ENCODE peak calls at places on chromosomes 13 and 19, in seven cellular contexts. One of them, this sample, is unnamed.

GRCh38 chr13:27004866-27005265 is 166.7 kb downstream of the USP12 start:
- DNase-seq in GM23248: no peak
- DNase-seq in IMR-90: no peak
- DNase-seq in mammary epithelial cell: no peak
- DNase-seq in fibroblast of lung: no peak
- DNase-seq in HCT116: no peak
- DNase-seq in neural progenitor cell: no peak
- DNase-seq in this sample: no peak

GRCh38 chr19:18460900-18461299 is 23.0 kb upstream of the ISYNA1 start:
- DNase-seq in GM23248: no peak
- DNase-seq in IMR-90: no peak
- DNase-seq in mammary epithelial cell: no peak
- DNase-seq in fibroblast of lung: no peak
- DNase-seq in HCT116: no peak
- DNase-seq in neural progenitor cell: no peak
- DNase-seq in this sample: no peak

GRCh38 chr19:46753420-46754155 is 7.3 kb upstream of the STRN4 start:
- DNase-seq in GM23248: peak; percentile 59
- DNase-seq in IMR-90: no peak
- DNase-seq in mammary epithelial cell: peak; percentile 29
- DNase-seq in fibroblast of lung: no peak
- DNase-seq in HCT116: no peak
- DNase-seq in neural progenitor cell: peak; percentile 75
- DNase-seq in this sample: peak; percentile 42

GRCh38 chr13:77637583-77637982 is 59.9 kb upstream of the SLAIN1 start:
- DNase-seq in GM23248: no peak
- DNase-seq in IMR-90: no peak
- DNase-seq in mammary epithelial cell: no peak
- DNase-seq in fibroblast of lung: no peak
- DNase-seq in HCT116: no peak
- DNase-seq in neural progenitor cell: peak; percentile 35
- DNase-seq in this sample: no peak

GRCh38 chr19:4774136-4774535 is 17.4 kb upstream of the FEM1A start:
- DNase-seq in GM23248: no peak
- DNase-seq in IMR-90: no peak
- DNase-seq in mammary epithelial cell: no peak
- DNase-seq in fibroblast of lung: no peak
- DNase-seq in HCT116: no peak
- DNase-seq in neural progenitor cell: no peak
- DNase-seq in this sample: no peak

GRCh38 chr19:18304496-18305312 is 18.2 kb downstream of the LSM4 start:
- DNase-seq in GM23248: peak; percentile 94
- DNase-seq in IMR-90: peak; percentile 83
- DNase-seq in mammary epithelial cell: peak; percentile 48
- DNase-seq in fibroblast of lung: peak; percentile 88
- DNase-seq in HCT116: no peak
- DNase-seq in neural progenitor cell: peak; percentile 76
- DNase-seq in this sample: peak; percentile 94

GRCh38 chr13:106515635-106516254 is 19.7 kb downstream of the EFNB2 start:
- DNase-seq in GM23248: no peak
- DNase-seq in IMR-90: no peak
- DNase-seq in mammary epithelial cell: no peak
- DNase-seq in fibroblast of lung: no peak
- DNase-seq in HCT116: no peak
- DNase-seq in neural progenitor cell: no peak
- DNase-seq in this sample: no peak

GRCh38 chr19:28466107-28467045 is 746.6 kb downstream of the UQCRFS1 start:
- DNase-seq in GM23248: peak; percentile 66
- DNase-seq in IMR-90: peak; percentile 15
- DNase-seq in mammary epithelial cell: peak; percentile 35
- DNase-seq in fibroblast of lung: peak; percentile 51
- DNase-seq in HCT116: no peak
- DNase-seq in neural progenitor cell: peak; percentile 76
- DNase-seq in this sample: peak; percentile 22

GRCh38 chr19:42596391-42597071 is 1.8 kb upstream of the CEACAM8 start:
- DNase-seq in GM23248: peak; percentile 36
- DNase-seq in IMR-90: no peak
- DNase-seq in mammary epithelial cell: no peak
- DNase-seq in fibroblast of lung: peak; percentile 7
- DNase-seq in HCT116: no peak
- DNase-seq in neural progenitor cell: peak; percentile 54
- DNase-seq in this sample: no peak

GRCh38 chr13:23466144-23467002 is 32.9 kb upstream of the SACS start:
- DNase-seq in GM23248: peak; percentile 90
- DNase-seq in IMR-90: peak; percentile 86
- DNase-seq in mammary epithelial cell: peak; percentile 75
- DNase-seq in fibroblast of lung: peak; percentile 88
- DNase-seq in HCT116: peak; percentile 54
- DNase-seq in neural progenitor cell: peak; percentile 85
- DNase-seq in this sample: peak; percentile 80

GRCh38 chr19:46725036-46725820 is 8.3 kb upstream of the PRKD2 start:
- DNase-seq in GM23248: no peak
- DNase-seq in IMR-90: no peak
- DNase-seq in mammary epithelial cell: no peak
- DNase-seq in fibroblast of lung: no peak
- DNase-seq in HCT116: no peak
- DNase-seq in neural progenitor cell: no peak
- DNase-seq in this sample: no peak

GRCh38 chr19:48681127-48681470 is 8.3 kb upstream of the NTN5 start:
- DNase-seq in GM23248: peak; percentile 25
- DNase-seq in IMR-90: peak; percentile 93
- DNase-seq in mammary epithelial cell: peak; percentile 31
- DNase-seq in fibroblast of lung: peak; percentile 85
- DNase-seq in HCT116: no peak
- DNase-seq in neural progenitor cell: no peak
- DNase-seq in this sample: peak; percentile 89

GRCh38 chr19:38690832-38691231 is 43.4 kb downstream of the ACTN4 start:
- DNase-seq in GM23248: no peak
- DNase-seq in IMR-90: no peak
- DNase-seq in mammary epithelial cell: no peak
- DNase-seq in fibroblast of lung: no peak
- DNase-seq in HCT116: no peak
- DNase-seq in neural progenitor cell: no peak
- DNase-seq in this sample: no peak
- H3K27ac ChIP-seq in GM23248: peak overlapping the region; percentile 94
- H3K27ac ChIP-seq in IMR-90: peak overlapping the region; percentile 66
- H3K27ac ChIP-seq in mammary epithelial cell: peak overlapping the region; percentile 99
- H3K27ac ChIP-seq in fibroblast of lung: peak overlapping the region; percentile 71
- H3K27ac ChIP-seq in HCT116: peak overlapping the region; percentile 96
- H3K27ac ChIP-seq in neural progenitor cell: no peak overlapping the region
- H3K27ac ChIP-seq in this sample: peak overlapping the region; percentile 98

GRCh38 chr13:74289861-74290260 is 155.7 kb upstream of the KLF12 start:
- DNase-seq in GM23248: no peak
- DNase-seq in IMR-90: no peak
- DNase-seq in mammary epithelial cell: no peak
- DNase-seq in fibroblast of lung: no peak
- DNase-seq in HCT116: no peak
- DNase-seq in neural progenitor cell: no peak
- DNase-seq in this sample: no peak

GRCh38 chr13:74289130-74289529 is 154.9 kb upstream of the KLF12 start:
- DNase-seq in GM23248: no peak
- DNase-seq in IMR-90: no peak
- DNase-seq in mammary epithelial cell: no peak
- DNase-seq in fibroblast of lung: no peak
- DNase-seq in HCT116: no peak
- DNase-seq in neural progenitor cell: no peak
- DNase-seq in this sample: no peak

GRCh38 chr13:74287672-74288169 is 153.5 kb upstream of the KLF12 start:
- DNase-seq in GM23248: peak; percentile 55
- DNase-seq in IMR-90: peak; percentile 64
- DNase-seq in mammary epithelial cell: peak; percentile 30
- DNase-seq in fibroblast of lung: peak; percentile 90
- DNase-seq in HCT116: no peak
- DNase-seq in neural progenitor cell: peak; percentile 94
- DNase-seq in this sample: peak; percentile 62

GRCh38 chr13:74288361-74288911 is 154.2 kb upstream of the KLF12 start:
- DNase-seq in GM23248: no peak
- DNase-seq in IMR-90: no peak
- DNase-seq in mammary epithelial cell: peak; percentile 21
- DNase-seq in fibroblast of lung: peak; percentile 14
- DNase-seq in HCT116: no peak
- DNase-seq in neural progenitor cell: peak; percentile 13
- DNase-seq in this sample: no peak

DNA sequence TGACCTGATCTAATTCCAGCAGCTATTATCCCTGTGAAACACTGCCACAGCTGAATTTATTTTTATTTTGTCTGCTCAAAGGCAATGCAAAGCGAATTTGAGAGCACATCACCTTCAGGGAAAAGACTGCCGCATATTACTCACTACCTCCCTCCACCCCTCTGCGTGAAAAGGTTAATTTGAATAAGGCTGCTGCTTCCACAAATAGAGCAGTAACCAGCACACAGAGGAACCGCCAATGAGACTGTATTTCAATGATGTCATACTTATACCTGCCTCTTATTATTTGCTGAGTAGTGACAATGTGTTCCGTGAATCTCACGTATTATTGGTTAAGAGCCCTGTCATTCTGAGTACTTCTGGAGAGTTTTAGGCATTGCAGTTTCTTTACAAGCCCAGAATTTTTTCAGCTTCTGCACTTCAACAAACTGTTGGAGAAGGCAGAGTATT is 156.1 kb upstream of the KLF12 start:
- DNase-seq in GM23248: peak; percentile 73
- DNase-seq in IMR-90: peak; percentile 79
- DNase-seq in mammary epithelial cell: peak; percentile 97
- DNase-seq in fibroblast of lung: peak; percentile 77
- DNase-seq in HCT116: peak; percentile 73
- DNase-seq in neural progenitor cell: peak; percentile 52
- DNase-seq in this sample: peak; percentile 61
- H2AFZ ChIP-seq in GM23248: peak overlapping the region; percentile 65
- H2AFZ ChIP-seq in IMR-90: peak overlapping the region; percentile 37
- H2AFZ ChIP-seq in mammary epithelial cell: peak overlapping the region; percentile 29
- H2AFZ ChIP-seq in fibroblast of lung: no peak overlapping the region
- H2AFZ ChIP-seq in HCT116: no peak overlapping the region
- H2AFZ ChIP-seq in neural progenitor cell: peak overlapping the region; percentile 4
- H2AFZ ChIP-seq in this sample: no peak overlapping the region

GRCh38 chr13:94201022-94201421 is 278.5 kb downstream of the DCT start:
- DNase-seq in GM23248: no peak
- DNase-seq in IMR-90: no peak
- DNase-seq in mammary epithelial cell: no peak
- DNase-seq in fibroblast of lung: no peak
- DNase-seq in HCT116: no peak
- DNase-seq in neural progenitor cell: no peak
- DNase-seq in this sample: no peak
- H3K27ac ChIP-seq in GM23248: no peak overlapping the region
- H3K27ac ChIP-seq in IMR-90: no peak overlapping the region
- H3K27ac ChIP-seq in mammary epithelial cell: no peak overlapping the region
- H3K27ac ChIP-seq in fibroblast of lung: no peak overlapping the region
- H3K27ac ChIP-seq in HCT116: no peak overlapping the region
- H3K27ac ChIP-seq in neural progenitor cell: no peak overlapping the region
- H3K27ac ChIP-seq in this sample: no peak overlapping the region

DNA sequence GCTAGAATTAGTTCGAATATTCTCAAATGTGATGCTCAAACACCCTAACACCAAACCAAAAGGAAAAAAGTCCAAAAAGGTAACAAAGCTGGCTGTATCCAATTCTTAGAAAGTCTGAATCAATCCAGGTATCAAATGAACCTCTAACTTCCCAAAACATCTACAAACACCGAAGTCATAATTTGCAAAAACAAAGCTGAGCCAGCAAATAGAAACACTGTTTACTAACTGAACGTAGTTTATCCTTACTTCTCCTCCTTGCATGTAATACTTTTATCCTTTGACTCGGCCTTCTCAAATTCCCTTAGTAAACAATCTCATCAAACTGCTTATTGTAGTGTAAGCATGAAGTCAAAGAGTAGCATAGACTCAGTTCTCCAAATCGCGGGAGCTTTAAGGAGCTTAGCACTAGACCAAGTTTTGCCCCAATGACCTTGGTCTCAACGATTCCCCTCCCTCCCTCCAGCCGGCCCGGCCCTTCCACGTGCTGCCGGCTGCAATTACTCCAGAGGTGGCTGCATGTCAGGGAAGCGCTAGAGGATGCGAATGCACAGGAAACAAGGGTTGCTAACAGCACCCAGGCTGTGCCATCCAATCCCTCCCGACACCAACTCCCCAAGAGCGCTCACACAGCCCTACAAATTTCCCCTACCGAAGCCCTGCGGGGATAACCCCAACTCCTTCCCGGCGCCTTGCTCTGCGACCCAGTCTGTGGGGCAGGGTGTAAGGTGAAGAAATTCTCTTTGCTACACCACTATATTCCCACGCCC is 693 bp downstream of the XPO4 start:
- DNase-seq in GM23248: peak; percentile 75
- DNase-seq in IMR-90: peak; percentile 13
- DNase-seq in mammary epithelial cell: peak; percentile 49
- DNase-seq in fibroblast of lung: peak; percentile 33
- DNase-seq in HCT116: peak; percentile 15
- DNase-seq in neural progenitor cell: peak; percentile 52
- DNase-seq in this sample: peak; percentile 67
- H2AFZ ChIP-seq in GM23248: peak overlapping the region; percentile 79
- H2AFZ ChIP-seq in IMR-90: peak overlapping the region; percentile 95
- H2AFZ ChIP-seq in mammary epithelial cell: peak overlapping the region; percentile 98
- H2AFZ ChIP-seq in fibroblast of lung: peak overlapping the region; percentile 83
- H2AFZ ChIP-seq in HCT116: no peak overlapping the region
- H2AFZ ChIP-seq in neural progenitor cell: peak overlapping the region; percentile 93
- H2AFZ ChIP-seq in this sample: peak overlapping the region; percentile 90

GRCh38 chr19:45156231-45156630 is 4.6 kb downstream of the NKPD1 start:
- DNase-seq in GM23248: no peak
- DNase-seq in IMR-90: no peak
- DNase-seq in mammary epithelial cell: no peak
- DNase-seq in fibroblast of lung: no peak
- DNase-seq in HCT116: no peak
- DNase-seq in neural progenitor cell: peak; percentile 70
- DNase-seq in this sample: peak; percentile 25

GRCh38 chr19:45152504-45153338 is 8.1 kb downstream of the NKPD1 start:
- DNase-seq in GM23248: peak; percentile 65
- DNase-seq in IMR-90: peak; percentile 40
- DNase-seq in mammary epithelial cell: no peak
- DNase-seq in fibroblast of lung: peak; percentile 50
- DNase-seq in HCT116: no peak
- DNase-seq in neural progenitor cell: peak; percentile 85
- DNase-seq in this sample: no peak

GRCh38 chr19:45153339-45154063 is 7.3 kb downstream of the NKPD1 start:
- DNase-seq in GM23248: peak; percentile 79
- DNase-seq in IMR-90: peak; percentile 48
- DNase-seq in mammary epithelial cell: no peak
- DNase-seq in fibroblast of lung: peak; percentile 45
- DNase-seq in HCT116: no peak
- DNase-seq in neural progenitor cell: peak; percentile 85
- DNase-seq in this sample: peak; percentile 56

GRCh38 chr19:45151821-45152503 is 8.8 kb downstream of the NKPD1 start:
- DNase-seq in GM23248: peak; percentile 20
- DNase-seq in IMR-90: no peak
- DNase-seq in mammary epithelial cell: no peak
- DNase-seq in fibroblast of lung: no peak
- DNase-seq in HCT116: no peak
- DNase-seq in neural progenitor cell: peak; percentile 21
- DNase-seq in this sample: no peak

GRCh38 chr19:45154064-45154827 is 6.5 kb downstream of the NKPD1 start:
- DNase-seq in GM23248: peak; percentile 72
- DNase-seq in IMR-90: peak; percentile 86
- DNase-seq in mammary epithelial cell: peak; percentile 45
- DNase-seq in fibroblast of lung: peak; percentile 77
- DNase-seq in HCT116: peak; percentile 92
- DNase-seq in neural progenitor cell: no peak
- DNase-seq in this sample: peak; percentile 83
- H3K27ac ChIP-seq in GM23248: no peak overlapping the region
- H3K27ac ChIP-seq in IMR-90: no peak overlapping the region
- H3K27ac ChIP-seq in mammary epithelial cell: no peak overlapping the region
- H3K27ac ChIP-seq in fibroblast of lung: no peak overlapping the region
- H3K27ac ChIP-seq in HCT116: peak overlapping the region; percentile 31
- H3K27ac ChIP-seq in neural progenitor cell: no peak overlapping the region
- H3K27ac ChIP-seq in this sample: no peak overlapping the region

This sample was measured in mesenchymal stem cell.